ENCODE peak calls at places on chromosomes 7 and 10, in four cellular contexts. N, A, P and D are unnamed samples.

GRCh38 chr10:125235093-125236069 is 75.0 kb upstream of the CTBP2 start:
- DNase-seq in N (no peak), A (no peak), P (no peak), D (no peak)

GRCh38 chr7:45702751-45703150 is 128.6 kb downstream of the ADCY1 start:
- DNase-seq in N (no peak), A (peak; percentile 20), P (no peak), D (peak; percentile 1)

GRCh38 chr7:96120856-96121255 is 201.0 kb downstream of the SLC25A13 start:
- DNase-seq in N (no peak), A (peak; percentile 26), P (no peak), D (no peak)

GRCh38 chr7:3109516-3109915 is 65.8 kb upstream of the CARD11 start:
- DNase-seq in N (no peak), A (no peak), P (no peak), D (no peak)

GRCh38 chr7:87354749-87355148 is 9.3 kb downstream of the CROT start:
- DNase-seq in N (no peak), A (no peak), P (peak; percentile 35), D (no peak)

GRCh38 chr10:111379521-111379920 is 302.7 kb downstream of the ADRA2A start:
- DNase-seq in N (no peak), A (no peak), P (no peak), D (no peak)

GRCh38 chr10:122577311-122577885 is 16.8 kb downstream of the DMBT1 start:
- DNase-seq in N (no peak), A (no peak), P (no peak), D (no peak)

GRCh38 chr10:17503795-17504194 is 49.4 kb upstream of the ST8SIA6 start:
- DNase-seq in N (no peak), A (no peak), P (peak; percentile 23), D (no peak)

GRCh38 chr10:47397256-47397655 is 13.2 kb upstream of the ZNF488 start:
- DNase-seq in N (no peak), A (no peak), P (no peak), D (no peak)

GRCh38 chr10:114172776-114173555 is 1.0 kb downstream of the CCDC186 start:
- DNase-seq in N (no peak), A (no peak), P (no peak), D (no peak)

GRCh38 chr7:129363-130221 is 62.8 kb upstream of the FAM20C start:
- DNase-seq in N (no peak), A (no peak), P (no peak), D (no peak)

GRCh38 chr7:100118388-100119074 is 627 bp downstream of the TAF6 start:
- DNase-seq in N (no peak), A (no peak), P (no peak), D (no peak)

GRCh38 chr7:29564455-29565185 is 985 bp downstream of the PRR15 start:
- DNase-seq in N (peak; percentile 50), A (peak; percentile 79), P (no peak), D (peak; percentile 53)

GRCh38 chr10:12513775-12514663 is 164.7 kb downstream of the CAMK1D start:
- DNase-seq in N (no peak), A (peak; percentile 62), P (no peak), D (no peak)

GRCh38 chr7:80078159-80078731 is 56.4 kb upstream of the GNAI1 start:
- DNase-seq in N (no peak), A (no peak), P (no peak), D (no peak)
- TF ChIP-seq FOXJ3 in N (no peak), A (no peak), P (no peak), D (no peak)

GRCh38 chr7:55590517-55591281 is 18.4 kb upstream of the VOPP1 start:
- DNase-seq in N (no peak), A (no peak), P (no peak), D (no peak)

GRCh38 chr7:55589905-55590304 is 17.6 kb upstream of the VOPP1 start:
- DNase-seq in N (no peak), A (no peak), P (no peak), D (no peak)

GRCh38 chr7:55588976-55589604 is 16.8 kb upstream of the VOPP1 start:
- DNase-seq in N (no peak), A (no peak), P (no peak), D (no peak)

GRCh38 chr7:55587687-55588378 is 15.5 kb upstream of the VOPP1 start:
- DNase-seq in N (no peak), A (no peak), P (no peak), D (no peak)

DNA sequence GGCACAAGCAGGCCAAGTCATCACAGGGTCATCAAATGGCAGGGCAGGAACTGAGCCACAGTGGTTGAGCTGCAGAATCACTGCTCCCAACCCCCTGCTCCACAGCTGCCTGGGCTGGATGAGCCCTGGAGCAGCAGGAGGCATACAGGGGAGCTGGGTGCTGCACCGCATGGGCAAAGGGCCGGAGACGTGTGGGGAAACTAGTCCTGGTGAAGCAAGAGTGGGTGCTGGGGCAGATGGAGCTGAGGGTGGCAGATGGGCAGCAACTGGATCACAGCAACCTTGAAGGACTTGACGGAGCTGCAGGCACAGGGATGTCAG is 16.0 kb upstream of the VOPP1 start:
- DNase-seq in N (no peak), A (no peak), P (no peak), D (no peak)
- TF ChIP-seq FOXJ3 in N (no peak), A (no peak), P (no peak), D (no peak)

GRCh38 chr7:81803267-81803666 is 33.4 kb upstream of the HGF start:
- DNase-seq in N (no peak), A (no peak), P (no peak), D (no peak)
- TF ChIP-seq FOXJ3 in N (no peak), A (no peak), P (no peak), D (no peak)

GRCh38 chr7:7944619-7945282 is 23.8 kb upstream of the GLCCI1 start:
- DNase-seq in N (no peak), A (no peak), P (no peak), D (no peak)

GRCh38 chr7:7943951-7944350 is 24.6 kb upstream of the GLCCI1 start:
- DNase-seq in N (no peak), A (no peak), P (no peak), D (no peak)

GRCh38 chr7:7948233-7948632 is 20.4 kb upstream of the GLCCI1 start:
- DNase-seq in N (no peak), A (no peak), P (no peak), D (no peak)

GRCh38 chr7:7946486-7946885 is 22.1 kb upstream of the GLCCI1 start:
- DNase-seq in N (no peak), A (no peak), P (no peak), D (no peak)
- TF ChIP-seq FOXJ3 in N (no peak), A (no peak), P (no peak), D (no peak)

GRCh38 chr7:101880536-101881443 is 63.4 kb downstream of the CUX1 start:
- DNase-seq in N (no peak), A (no peak), P (peak; percentile 31), D (no peak)

GRCh38 chr7:101890666-101891065 is 73.2 kb downstream of the CUX1 start:
- DNase-seq in N (no peak), A (no peak), P (no peak), D (no peak)

GRCh38 chr7:101882595-101883564 is 65.5 kb downstream of the CUX1 start:
- DNase-seq in N (peak; percentile 99), A (peak; percentile 59), P (peak; percentile 96), D (peak; percentile 42)

GRCh38 chr7:101884671-101885596 is 67.5 kb downstream of the CUX1 start:
- DNase-seq in N (no peak), A (no peak), P (no peak), D (no peak)

DNA sequence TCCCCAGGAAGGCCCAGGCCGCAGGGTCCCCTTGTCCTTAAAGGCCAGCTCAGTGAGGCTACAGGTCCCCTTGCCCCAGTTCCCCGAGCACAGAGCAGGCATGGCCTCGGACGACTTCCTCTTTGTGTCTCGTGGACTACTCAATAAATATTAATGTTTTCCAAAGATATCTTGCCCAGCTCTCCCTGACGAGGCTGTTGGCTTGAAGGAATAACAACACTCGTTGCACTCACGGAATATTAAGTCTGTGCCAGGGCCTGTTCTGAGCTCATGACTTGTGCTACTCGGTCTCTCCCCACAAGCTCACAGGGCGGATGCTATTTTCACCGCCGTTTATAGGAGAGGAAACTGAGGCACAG is 68.2 kb downstream of the CUX1 start:
- DNase-seq in N (no peak), A (no peak), P (no peak), D (no peak)
- TF ChIP-seq FOXJ3 in N (no peak), A (no peak), P (no peak), D (no peak)

GRCh38 chr10:5620966-5621365 is 45.4 kb downstream of the ASB13 start:
- DNase-seq in N (no peak), A (no peak), P (no peak), D (no peak)

GRCh38 chr10:5624701-5625100 is 41.7 kb downstream of the ASB13 start:
- DNase-seq in N (no peak), A (no peak), P (no peak), D (no peak)

GRCh38 chr10:5623081-5623748 is 43.2 kb downstream of the ASB13 start:
- DNase-seq in N (peak; percentile 74), A (peak; percentile 91), P (peak; percentile 92), D (peak; percentile 96)

GRCh38 chr10:5622186-5622585 is 44.2 kb downstream of the ASB13 start:
- DNase-seq in N (no peak), A (no peak), P (no peak), D (no peak)

GRCh38 chr10:5622586-5622985 is 43.8 kb downstream of the ASB13 start:
- DNase-seq in N (no peak), A (no peak), P (no peak), D (no peak)
- TF ChIP-seq FOXJ3 in N (no peak), A (no peak), P (no peak), D (no peak)

GRCh38 chr7:76151932-76152331 is 49.8 kb upstream of the SRRM3 start:
- DNase-seq in N (no peak), A (no peak), P (no peak), D (no peak)

GRCh38 chr7:76149847-76150691 is 51.6 kb upstream of the SRRM3 start:
- DNase-seq in N (no peak), A (peak; percentile 86), P (no peak), D (no peak)

GRCh38 chr7:76155938-76156337 is 45.8 kb upstream of the SRRM3 start:
- DNase-seq in N (peak; percentile 49), A (no peak), P (peak; percentile 46), D (no peak)
- TF ChIP-seq FOXJ3 in N (no peak), A (no peak), P (no peak), D (no peak)

DNA sequence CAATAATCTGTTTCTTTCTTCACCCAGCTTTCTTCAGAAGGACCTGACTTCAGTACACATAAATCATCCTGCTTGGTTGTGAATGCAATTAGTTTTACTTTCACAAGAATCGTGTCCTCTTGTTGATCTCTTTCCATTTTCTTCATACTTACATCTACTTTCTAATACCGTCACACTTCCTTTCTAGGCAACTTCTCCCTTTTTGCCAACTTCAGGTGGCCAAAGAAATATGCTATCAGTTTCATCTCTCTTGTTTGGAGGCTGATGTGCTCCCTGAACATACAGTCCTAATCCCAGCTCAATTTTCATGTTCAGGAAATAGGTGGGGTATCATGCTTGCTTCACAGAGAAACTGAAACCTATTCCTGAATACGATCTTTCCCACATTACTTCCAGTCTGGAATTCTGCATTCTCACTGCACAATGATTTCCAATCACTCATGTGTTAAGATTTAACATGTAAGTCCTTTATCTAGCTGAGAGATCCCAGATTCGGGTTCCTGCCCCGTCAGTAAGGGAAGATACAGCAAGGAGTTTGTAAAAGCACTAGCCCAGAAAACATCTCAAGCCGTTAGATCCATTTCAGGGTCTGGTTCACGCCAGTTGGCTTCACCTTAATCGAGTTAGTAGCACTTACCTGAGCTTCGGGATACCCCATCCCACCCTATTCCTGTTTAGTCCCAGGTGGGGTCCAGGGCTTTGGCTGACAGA is 994 bp downstream of the SLC25A28 start:
- DNase-seq in N (no peak), A (no peak), P (peak; percentile 7), D (no peak)
- TF ChIP-seq FOXJ3 in N (no peak), A (no peak), P (no peak), D (no peak)